ENCODE peak calls at places on chromosomes 11 and 22, in six cellular contexts. P, X, Q, A, R and C are unnamed samples.

GRCh38 chr22:23520875-23521441 is 59.1 kb downstream of the IGLL1 start:
- DNase-seq in X (no peak), P (peak; percentile 29), R (peak; percentile 20), Q (no peak), A (peak; percentile 86), C (peak; percentile 71)

GRCh38 chr11:69949327-69949726 is 128.8 kb upstream of the ANO1 start:
- DNase-seq in P (peak; percentile 95), Q (no peak), R (peak; percentile 37), X (peak; percentile 93), A (peak; percentile 94), C (peak; percentile 92)

GRCh38 chr11:2298131-2298794 is 3.5 kb downstream of the C11orf21 start:
- DNase-seq in A (no peak), P (no peak), R (no peak), X (no peak), Q (no peak), C (no peak)

GRCh38 chr11:8672346-8672745 is 10.1 kb downstream of the TRIM66 start:
- DNase-seq in A (no peak), R (no peak), Q (no peak), P (no peak), X (no peak), C (no peak)

GRCh38 chr11:121996574-121996973 is 119.4 kb downstream of the BLID start:
- DNase-seq in X (no peak), A (no peak), Q (no peak), P (no peak), R (no peak), C (no peak)

GRCh38 chr11:15106201-15106965 is 8.3 kb upstream of the INSC start:
- DNase-seq in A (peak; percentile 92), Q (no peak), P (peak; percentile 91), R (no peak), X (no peak), C (peak; percentile 87)

GRCh38 chr11:106077609-106078517 is at the start of gene AASDHPPT:
- DNase-seq in A (no peak), X (no peak), R (peak; percentile 13), P (peak; percentile 29), Q (peak; percentile 53), C (peak; percentile 70)

GRCh38 chr22:26851125-26851524 is 193.7 kb downstream of the MIAT start:
- DNase-seq in X (no peak), R (no peak), Q (no peak), A (no peak), P (no peak), C (no peak)

GRCh38 chr22:31295831-31296230 is 3.5 kb upstream of the PIK3IP1 start:
- DNase-seq in A (peak; percentile 34), X (no peak), Q (no peak), P (peak; percentile 27), R (no peak), C (peak; percentile 32)

GRCh38 chr22:19331975-19332374 is 40.5 kb upstream of the CLTCL1 start:
- DNase-seq in P (no peak), R (peak; percentile 33), A (no peak), X (no peak), Q (no peak), C (no peak)

GRCh38 chr11:13119361-13119760 is 110.2 kb downstream of the RASSF10 start:
- DNase-seq in A (peak; percentile 18), P (peak; percentile 40), R (no peak), X (no peak), Q (no peak), C (peak; percentile 63)

GRCh38 chr11:44147751-44148150 is 52.3 kb downstream of the EXT2 start:
- DNase-seq in P (no peak), A (no peak), X (no peak), Q (no peak), R (no peak), C (no peak)

GRCh38 chr11:20097319-20098221 is 62.7 kb downstream of the DBX1 start:
- DNase-seq in A (peak; percentile 63), X (no peak), Q (no peak), R (no peak), P (peak; percentile 93), C (peak; percentile 95)

GRCh38 chr11:127056338-127056971 is 55.9 kb upstream of the KIRREL3 start:
- DNase-seq in A (no peak), R (peak; percentile 18), P (no peak), Q (no peak), X (peak; percentile 10), C (peak; percentile 32)

GRCh38 chr22:45083659-45084305 is 74.0 kb upstream of the PHF21B start:
- DNase-seq in X (no peak), Q (no peak), R (no peak), A (peak; percentile 39), P (peak; percentile 81), C (peak; percentile 90)

GRCh38 chr22:33853200-33854097 is 66.8 kb downstream of the LARGE1 start:
- DNase-seq in R (no peak), A (peak; percentile 89), X (no peak), P (peak; percentile 77), Q (peak; percentile 91), C (peak; percentile 92)

GRCh38 chr11:96061730-96062524 is 138.0 kb upstream of the MTMR2 start:
- DNase-seq in P (peak; percentile 51), R (no peak), X (no peak), Q (no peak), A (peak; percentile 26), C (peak; percentile 65)

GRCh38 chr22:29938285-29938693 is 55.3 kb downstream of the MTMR3 start:
- DNase-seq in A (no peak), R (no peak), Q (no peak), P (peak; percentile 8), X (no peak), C (no peak)

GRCh38 chr11:131888230-131888826 is 517.9 kb downstream of the NTM start:
- DNase-seq in Q (no peak), R (no peak), X (no peak), A (peak; percentile 92), P (peak; percentile 96), C (peak; percentile 92)

GRCh38 chr11:78168539-78169477 is 19.6 kb downstream of the KCTD21 start:
- DNase-seq in P (peak; percentile 88), X (peak; percentile 50), A (peak; percentile 39), R (no peak), Q (no peak), C (peak; percentile 85)

GRCh38 chr11:76980196-76980595 is 54.0 kb upstream of the B3GNT6 start:
- DNase-seq in R (no peak), A (no peak), Q (no peak), X (no peak), P (no peak), C (no peak)

GRCh38 chr11:100741866-100742625 is 55.0 kb downstream of the ARHGAP42 start:
- DNase-seq in Q (no peak), X (no peak), P (peak; percentile 30), R (no peak), A (no peak), C (no peak)

GRCh38 chr11:100735949-100736675 is 49.0 kb downstream of the ARHGAP42 start:
- DNase-seq in Q (no peak), X (peak; percentile 62), R (no peak), A (peak; percentile 85), P (peak; percentile 35), C (no peak)

GRCh38 chr11:100740440-100740839 is 53.4 kb downstream of the ARHGAP42 start:
- DNase-seq in P (peak; percentile 44), R (no peak), Q (no peak), X (no peak), A (peak; percentile 63), C (no peak)

GRCh38 chr11:100738701-100739100 is 51.6 kb downstream of the ARHGAP42 start:
- DNase-seq in X (no peak), R (no peak), Q (no peak), P (no peak), A (no peak), C (no peak)

GRCh38 chr11:100739636-100740035 is 52.5 kb downstream of the ARHGAP42 start:
- DNase-seq in X (peak; percentile 74), Q (no peak), P (peak; percentile 90), A (peak; percentile 96), R (no peak), C (no peak)
- H3K4me2 ChIP-seq in X (no peak overlapping the region), Q (no peak overlapping the region), P (peak overlapping the region; percentile 76), A (no peak overlapping the region), R (no peak overlapping the region), C (no peak overlapping the region)

DNA sequence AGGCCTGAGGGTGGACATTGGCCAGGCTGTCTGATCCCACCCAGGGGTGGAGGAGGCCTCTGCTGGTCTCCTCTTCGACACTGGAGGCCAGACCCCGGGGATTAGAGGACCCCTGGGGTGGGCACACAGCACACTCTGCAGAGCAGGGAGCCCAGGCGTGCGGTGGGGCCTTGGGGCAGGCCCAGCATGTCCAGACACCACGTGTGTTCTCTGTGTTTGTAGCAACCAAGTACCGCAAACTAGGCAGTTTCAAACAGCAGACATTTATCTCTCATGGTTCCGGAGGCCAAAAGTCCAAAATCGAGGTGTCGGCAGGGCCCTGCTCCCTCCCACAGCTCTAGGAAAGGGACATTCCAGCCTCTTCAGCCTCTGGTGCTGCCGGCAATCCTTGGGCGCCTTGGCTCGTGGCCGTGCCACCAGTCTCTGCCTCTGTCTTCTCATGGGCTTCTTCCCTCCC is 1.5 kb downstream of the PANX2 start:
- DNase-seq in Q (no peak), A (no peak), P (no peak), R (no peak), X (no peak), C (no peak)
- H3K4me2 ChIP-seq in Q (no peak overlapping the region), A (no peak overlapping the region), P (no peak overlapping the region), R (no peak overlapping the region), X (no peak overlapping the region), C (no peak overlapping the region)

GRCh38 chr11:85947431-85948272 is 92.5 kb downstream of the CCDC83 start:
- DNase-seq in A (peak; percentile 89), X (no peak), Q (no peak), P (peak; percentile 93), R (no peak), C (peak; percentile 95)
- H3K4me2 ChIP-seq in A (no peak overlapping the region), X (no peak overlapping the region), Q (no peak overlapping the region), P (peak overlapping the region; percentile 65), R (no peak overlapping the region), C (peak overlapping the region; percentile 14)

GRCh38 chr11:123166095-123166559 is 28.9 kb downstream of the CLMP start:
- DNase-seq in A (peak; percentile 96), P (peak; percentile 97), X (peak; percentile 97), R (peak; percentile 18), Q (peak; percentile 4), C (peak; percentile 61)
- H3K4me2 ChIP-seq in A (no peak overlapping the region), P (peak overlapping the region; percentile 15), X (no peak overlapping the region), R (no peak overlapping the region), Q (no peak overlapping the region), C (no peak overlapping the region)